ENCODE peak calls at places on chromosome 16, in seven cellular contexts. J is mucosa of descending colon; B is mesenchymal stem cell; I is adrenal gland; A is coronary artery; R is CD8-positive, alpha-beta T cell; P is HCT116. Z is an unnamed sample.

GRCh38 chr16:56999409-57000270 is 10.3 kb downstream of the NLRC5 start:
- DNase-seq in J (no peak), B (peak), I (peak), A (no peak), R (no peak), P (no peak), Z (no peak)

GRCh38 chr16:11755022-11755760 is 12.5 kb upstream of the TXNDC11 start:
- DNase-seq in J (no peak), B (no peak), I (no peak), A (no peak), R (no peak), P (no peak), Z (no peak)

GRCh38 chr16:13390093-13390985 is 488.9 kb downstream of the SHISA9 start:
- DNase-seq in J (no peak), B (no peak), I (no peak), A (no peak), R (no peak), P (no peak), Z (no peak)

GRCh38 chr16:8798174-8798527 is 512 bp downstream of the PMM2 start:
- DNase-seq in J (no peak), B (no peak), I (no peak), A (no peak), R (no peak), P (peak), Z (no peak)

GRCh38 chr16:12869681-12870427 is 31.5 kb upstream of the SHISA9 start:
- DNase-seq in J (no peak), B (no peak), I (no peak), A (no peak), R (no peak), P (no peak), Z (no peak)

GRCh38 chr16:81424761-81425160 is 19.8 kb upstream of the CMIP start:
- DNase-seq in J (no peak), B (no peak), I (no peak), A (no peak), R (no peak), P (no peak), Z (no peak)

GRCh38 chr16:57640612-57641011 is 12.2 kb downstream of the ADGRG1 start:
- DNase-seq in J (no peak), B (no peak), I (peak), A (no peak), R (no peak), P (no peak), Z (no peak)

GRCh38 chr16:77169650-77170236 is 21.2 kb upstream of the MON1B start:
- DNase-seq in J (no peak), B (peak), I (peak), A (no peak), R (no peak), P (peak), Z (no peak)

GRCh38 chr16:46673320-46674013 is 15.5 kb downstream of the VPS35 start:
- DNase-seq in J (no peak), B (peak), I (peak), A (no peak), R (peak), P (peak), Z (no peak)

GRCh38 chr16:17476414-17477259 is 5.9 kb upstream of the XYLT1 start:
- DNase-seq in J (peak), B (no peak), I (peak), A (no peak), R (peak), P (peak), Z (no peak)

GRCh38 chr16:64626771-64627170 is 495.1 kb downstream of the CDH11 start:
- DNase-seq in J (no peak), B (peak), I (no peak), A (no peak), R (no peak), P (no peak), Z (no peak)
- H3K4me3 ChIP-seq in J (no peak), B (no peak), I (no peak), A (no peak), R (no peak), P (no peak), Z (no peak)

GRCh38 chr16:47750371-47750770 is 289.2 kb downstream of the PHKB start:
- DNase-seq in J (no peak), B (no peak), I (no peak), A (no peak), R (no peak), P (no peak), Z (no peak)

DNA sequence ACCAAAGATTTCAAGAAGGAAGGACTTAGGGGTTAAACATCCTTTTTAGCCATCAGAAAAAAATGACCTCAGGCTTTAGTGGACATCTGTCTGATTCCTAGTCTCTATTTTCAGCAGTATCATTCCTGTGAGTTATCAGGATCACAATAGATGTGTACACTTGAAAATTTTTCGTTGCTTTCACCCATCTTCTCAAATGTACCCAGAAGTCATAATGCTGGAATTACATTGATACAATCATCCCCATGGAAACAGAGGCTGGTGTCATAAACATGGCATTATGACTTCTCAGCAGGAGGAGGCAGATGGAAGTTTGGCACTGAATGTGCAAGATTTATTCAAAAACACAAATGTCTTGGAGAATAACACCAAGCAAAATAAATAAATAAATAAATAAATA is 292.5 kb downstream of the PHKB start:
- DNase-seq in J (no peak), B (no peak), I (no peak), A (no peak), R (no peak), P (no peak), Z (no peak)
- H3K4me3 ChIP-seq in J (no peak), B (no peak), I (no peak), A (no peak), R (no peak), P (no peak), Z (no peak)

GRCh38 chr16:67014641-67015315 is 14.2 kb upstream of the CBFB start:
- DNase-seq in J (peak), B (no peak), I (no peak), A (no peak), R (no peak), P (no peak), Z (no peak)
- H3K4me3 ChIP-seq in J (no peak), B (peak), I (no peak), A (peak), R (peak), P (peak), Z (peak)

GRCh38 chr16:79294568-79294967 is 306.0 kb downstream of the MAF start:
- DNase-seq in J (no peak), B (no peak), I (no peak), A (no peak), R (no peak), P (no peak), Z (no peak)
- H3K4me3 ChIP-seq in J (no peak), B (no peak), I (no peak), A (no peak), R (no peak), P (no peak), Z (no peak)

GRCh38 chr16:27287051-27287811 is 18.7 kb upstream of the NSMCE1 start:
- DNase-seq in J (no peak), B (peak), I (no peak), A (no peak), R (no peak), P (no peak), Z (no peak)
- H3K4me3 ChIP-seq in J (no peak), B (no peak), I (no peak), A (no peak), R (no peak), P (no peak), Z (no peak)

GRCh38 chr16:2529061-2529931 is 1.9 kb downstream of the CEMP1 start:
- DNase-seq in J (peak), B (no peak), I (peak), A (peak), R (no peak), P (no peak), Z (no peak)
- H3K4me3 ChIP-seq in J (no peak), B (no peak), I (no peak), A (no peak), R (no peak), P (no peak), Z (no peak)

Z was measured in skeletal muscle cell.